ENCODE peak calls at places on chromosomes 6 and 20, in six cellular contexts. W is B cell, A is RWPE1, E is IMR-90, B is Calu3, V is endothelial cell. T is an unnamed sample.

GRCh38 chr20:51750037-51750769 is 18.0 kb downstream of the ATP9A start:
- DNase-seq in B (peak; percentile 97), V (no peak), W (no peak), E (peak; percentile 94), A (peak; percentile 99), T (no peak)

GRCh38 chr6:13764996-13765395 is 49.4 kb downstream of the MCUR1 start:
- DNase-seq in B (no peak), E (no peak), A (no peak), V (no peak), W (no peak), T (no peak)

GRCh38 chr20:10672579-10673127 is 1.1 kb downstream of the JAG1 start:
- DNase-seq in E (peak; percentile 67), V (peak; percentile 39), W (no peak), B (no peak), A (peak; percentile 38), T (peak; percentile 75)

GRCh38 chr6:109053285-109053684 is 41.4 kb downstream of the SESN1 start:
- DNase-seq in B (no peak), A (no peak), E (no peak), W (no peak), V (no peak), T (no peak)

GRCh38 chr6:126440923-126441322 is 101.0 kb downstream of the CENPW start:
- DNase-seq in B (no peak), E (no peak), V (no peak), A (no peak), W (no peak), T (no peak)

GRCh38 chr6:143575440-143575839 is 63.9 kb upstream of the FUCA2 start:
- DNase-seq in W (peak; percentile 73), A (peak; percentile 82), B (peak; percentile 51), E (peak; percentile 86), V (peak; percentile 57), T (peak; percentile 53)

GRCh38 chr20:36786246-36786645 is 12.7 kb upstream of the DSN1 start:
- DNase-seq in V (no peak), A (no peak), E (no peak), B (no peak), W (no peak), T (no peak)

GRCh38 chr6:39927159-39927558 is 7.1 kb downstream of the MOCS1 start:
- DNase-seq in W (no peak), V (no peak), E (peak; percentile 41), B (peak; percentile 14), A (peak; percentile 75), T (no peak)

GRCh38 chr6:113137411-113137810 is 719.7 kb upstream of the MARCKS start:
- DNase-seq in W (no peak), V (peak; percentile 72), E (no peak), B (no peak), A (no peak), T (no peak)

DNA sequence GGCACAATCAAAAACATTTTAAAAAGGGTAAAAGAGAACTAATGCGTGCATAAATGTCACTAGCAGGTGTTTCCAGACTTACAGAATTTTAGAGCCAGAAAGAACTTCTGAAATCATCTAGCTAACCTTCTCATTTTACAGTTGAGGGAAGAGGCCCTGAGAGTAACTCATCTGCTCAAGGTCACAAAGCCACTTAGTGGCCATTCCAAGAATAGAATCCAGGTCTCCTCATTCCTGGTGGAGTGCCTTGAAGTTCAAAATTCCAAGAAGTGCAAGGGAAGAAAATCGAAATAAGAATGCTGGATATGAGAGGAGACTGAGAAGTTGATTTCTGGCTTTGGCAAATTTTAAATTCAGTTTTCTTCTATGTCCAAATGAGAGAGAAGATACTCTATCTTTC is 3.2 kb upstream of the KIAA0408 start:
- DNase-seq in B (no peak), A (no peak), E (peak; percentile 10), V (no peak), W (no peak), T (no peak)
- TF ChIP-seq CTCF in B (no peak), A (no peak), E (peak; percentile 5), V (no peak), W (no peak), T (no peak)

GRCh38 chr20:11952621-11953020 is 34.9 kb downstream of the BTBD3 start:
- DNase-seq in E (peak; percentile 34), W (no peak), A (no peak), V (no peak), B (no peak), T (no peak)

GRCh38 chr20:11948809-11949208 is 31.1 kb downstream of the BTBD3 start:
- DNase-seq in V (no peak), A (no peak), W (no peak), B (no peak), E (no peak), T (no peak)

GRCh38 chr20:11949711-11950110 is 32.0 kb downstream of the BTBD3 start:
- DNase-seq in V (no peak), A (no peak), B (no peak), E (no peak), W (no peak), T (no peak)
- TF ChIP-seq CTCF in V (no peak), A (no peak), B (no peak), E (no peak), W (no peak), T (no peak)

GRCh38 chr20:1894471-1894950 is 696 bp upstream of the SIRPA start:
- DNase-seq in E (peak; percentile 59), B (peak; percentile 59), A (peak; percentile 72), V (peak; percentile 71), W (no peak), T (no peak)

GRCh38 chr20:1892122-1892385 is 3.2 kb upstream of the SIRPA start:
- DNase-seq in A (no peak), W (no peak), V (no peak), E (no peak), B (no peak), T (no peak)

GRCh38 chr20:1895674-1896496 is 678 bp downstream of the SIRPA start:
- DNase-seq in B (peak; percentile 34), E (no peak), W (no peak), A (peak; percentile 44), V (no peak), T (no peak)

GRCh38 chr20:1894951-1895673 is at the start of gene SIRPA:
- DNase-seq in W (no peak), V (peak; percentile 39), B (peak; percentile 28), A (peak; percentile 95), E (peak; percentile 64), T (peak; percentile 68)

DNA sequence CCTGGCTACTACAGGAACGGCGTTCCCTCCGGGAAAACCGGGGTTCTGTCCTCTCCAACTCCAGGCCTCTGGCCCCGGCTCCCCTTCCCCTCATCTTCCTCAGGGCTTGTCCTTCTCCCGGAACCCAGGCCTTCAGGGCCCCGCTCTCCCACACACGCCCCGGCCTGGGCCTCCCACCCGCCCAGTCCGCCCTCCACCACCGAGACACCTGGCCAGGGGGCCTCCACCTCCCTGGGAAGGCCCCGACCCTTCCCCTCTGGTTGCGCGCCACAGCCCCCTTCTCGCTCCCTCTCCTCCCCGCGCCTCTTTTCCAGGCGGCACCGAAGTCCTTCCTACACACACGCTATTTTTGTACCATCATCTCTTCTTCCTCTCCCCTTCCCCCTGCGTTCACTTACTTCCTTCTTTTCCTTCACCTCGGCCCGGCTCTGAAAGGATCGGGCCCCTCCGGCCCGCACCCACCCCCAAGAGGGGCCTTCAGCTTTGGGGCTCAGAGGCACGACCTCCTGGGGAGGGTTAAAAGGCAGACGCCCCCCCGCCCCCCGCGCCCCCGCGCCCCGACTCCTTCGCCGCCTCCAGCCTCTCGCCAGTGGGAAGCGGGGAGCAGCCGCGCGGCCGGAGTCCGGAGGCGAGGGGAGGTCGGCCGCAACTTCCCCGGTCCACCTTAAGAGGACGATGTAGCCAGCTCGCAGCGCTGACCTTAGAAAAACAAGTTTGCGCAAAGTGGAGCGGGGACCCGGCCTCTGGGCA is 1.3 kb upstream of the SIRPA start:
- DNase-seq in B (peak; percentile 9), W (no peak), V (no peak), A (no peak), E (no peak), T (peak; percentile 66)
- TF ChIP-seq CTCF in B (no peak), W (no peak), V (no peak), A (no peak), E (no peak), T (no peak)

GRCh38 chr20:57465943-57466342 is 59.0 kb downstream of the CTCFL start:
- DNase-seq in A (no peak), B (no peak), W (peak; percentile 36), V (no peak), E (no peak), T (no peak)
- TF ChIP-seq CTCF in A (no peak), B (peak; percentile 55), W (no peak), V (no peak), E (no peak), T (no peak)

DNA sequence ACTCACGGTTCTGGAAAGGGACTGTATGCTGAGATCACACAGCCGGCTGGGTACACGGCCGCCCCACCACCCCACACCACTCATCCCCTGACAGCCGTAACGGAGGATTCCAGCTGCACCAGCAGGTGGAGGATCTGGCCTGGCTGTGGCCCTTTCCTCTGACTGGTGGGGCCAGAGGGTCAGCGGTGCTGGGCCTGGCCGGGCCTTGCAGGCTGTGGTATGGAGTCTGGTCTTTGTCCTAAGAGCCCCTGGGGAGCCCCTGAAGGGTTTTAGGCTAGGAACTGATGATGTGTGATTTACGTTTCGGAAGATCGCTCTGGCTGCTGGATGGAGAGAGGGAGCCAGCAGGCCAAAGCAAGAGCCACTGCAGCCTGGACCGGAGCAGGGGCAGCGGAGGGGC is 26.6 kb downstream of the NOL4L start:
- DNase-seq in A (no peak), E (peak; percentile 27), B (no peak), V (no peak), W (no peak), T (no peak)
- TF ChIP-seq CTCF in A (no peak), E (no peak), B (no peak), V (no peak), W (no peak), T (no peak)

DNA sequence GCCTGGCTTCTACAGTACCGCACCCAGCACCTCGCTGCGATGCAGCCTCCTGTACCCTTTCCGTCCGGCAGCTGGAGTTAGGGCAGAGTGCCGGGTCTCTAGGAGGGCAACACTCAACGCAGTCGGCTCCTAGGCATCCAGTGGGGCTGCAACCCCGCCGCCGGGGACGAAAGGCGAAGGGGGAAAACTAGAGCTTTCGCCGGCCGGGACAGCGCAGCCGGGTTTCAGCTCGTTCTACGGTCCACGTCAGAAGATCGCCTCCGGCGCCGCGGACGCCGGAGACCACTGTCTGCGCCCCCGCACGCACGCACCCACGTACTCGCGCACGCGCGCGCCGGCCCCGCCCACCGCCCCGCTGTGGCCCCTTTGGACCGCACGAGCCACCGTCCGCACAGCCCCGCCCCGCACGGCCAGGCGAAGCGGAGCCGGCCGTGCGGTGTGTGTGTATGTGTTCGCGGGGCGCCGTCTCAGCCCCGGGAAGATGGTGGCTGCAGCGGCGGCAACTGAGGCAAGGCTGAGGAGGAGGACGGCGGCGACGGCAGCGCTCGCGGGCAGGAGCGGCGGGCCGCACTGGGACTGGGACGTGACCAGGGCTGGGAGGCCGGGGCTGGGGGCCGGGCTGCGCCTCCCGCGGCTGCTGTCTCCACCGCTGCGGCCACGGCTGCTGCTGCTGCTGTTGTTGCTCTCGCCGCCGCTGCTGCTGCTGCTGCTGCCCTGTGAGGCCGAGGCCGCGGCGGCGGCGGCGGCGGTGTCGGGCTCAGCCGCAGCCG is at the start of gene ATRN:
- DNase-seq in B (peak; percentile 90), V (peak; percentile 90), W (peak; percentile 92), E (peak; percentile 89), A (peak; percentile 95), T (peak; percentile 84)
- TF ChIP-seq CTCF in B (no peak), V (no peak), W (no peak), E (no peak), A (no peak), T (no peak)

T was measured in CD14-positive monocyte.